ENCODE peak calls at places on chromosomes 3 and 15, in four cellular contexts. Z is cardiac muscle cell, I is heart right ventricle, N is HL-60. C is an unnamed sample.

GRCh38 chr15:36632196-36632595 is 52.8 kb downstream of the CDIN1 start:
- DNase-seq in Z (no peak), I (no peak), N (no peak), C (no peak)

GRCh38 chr3:52529376-52530333 is 4.0 kb downstream of the NT5DC2 start:
- DNase-seq in Z (no peak), I (peak; percentile 84), N (no peak), C (no peak)

GRCh38 chr3:166013073-166013679 is 176.0 kb upstream of the BCHE start:
- DNase-seq in Z (peak; percentile 54), I (no peak), N (peak; percentile 0), C (no peak)

GRCh38 chr3:141151439-141151838 is 80.2 kb upstream of the PXYLP1 start:
- DNase-seq in Z (no peak), I (no peak), N (no peak), C (no peak)

GRCh38 chr3:141271279-141272033 is 39.8 kb downstream of the PXYLP1 start:
- DNase-seq in Z (no peak), I (no peak), N (no peak), C (no peak)

GRCh38 chr3:129195731-129196256 is 12.1 kb upstream of the CNBP start:
- DNase-seq in Z (no peak), I (peak; percentile 74), N (no peak), C (peak; percentile 46)

GRCh38 chr15:31278544-31279220 is 48.0 kb upstream of the KLF13 start:
- DNase-seq in Z (no peak), I (no peak), N (no peak), C (no peak)

GRCh38 chr3:186361612-186362408 is at the start of gene DGKG:
- DNase-seq in Z (peak; percentile 50), I (peak; percentile 58), N (peak; percentile 83), C (peak; percentile 40)

GRCh38 chr3:140270329-140270728 is 335.3 kb downstream of the CLSTN2 start:
- DNase-seq in Z (no peak), I (no peak), N (no peak), C (no peak)

GRCh38 chr3:195731356-195731960 is 10.7 kb downstream of the MUC20 start:
- DNase-seq in Z (no peak), I (no peak), N (no peak), C (no peak)

GRCh38 chr15:90840157-90840855 is 28.1 kb upstream of the FURIN start:
- DNase-seq in Z (no peak), I (no peak), N (no peak), C (no peak)

GRCh38 chr15:90840954-90841353 is 27.4 kb upstream of the FURIN start:
- DNase-seq in Z (no peak), I (no peak), N (no peak), C (no peak)

GRCh38 chr15:90838544-90838943 is 29.8 kb upstream of the FURIN start:
- DNase-seq in Z (no peak), I (no peak), N (no peak), C (no peak)

GRCh38 chr15:90838066-90838465 is 30.3 kb upstream of the FURIN start:
- DNase-seq in Z (no peak), I (no peak), N (no peak), C (no peak)

GRCh38 chr15:90839187-90840071 is 29.0 kb upstream of the FURIN start:
- DNase-seq in Z (no peak), I (no peak), N (peak; percentile 77), C (no peak)
- H3K27ac ChIP-seq in Z (no peak overlapping the region), I (peak overlapping the region; percentile 53), N (peak overlapping the region; percentile 95), C (no peak overlapping the region)

GRCh38 chr3:123272547-123272946 is 70.8 kb downstream of the SEC22A start:
- DNase-seq in Z (no peak), I (no peak), N (no peak), C (no peak)

GRCh38 chr3:123271466-123272159 is 69.9 kb downstream of the SEC22A start:
- DNase-seq in Z (no peak), I (peak; percentile 50), N (no peak), C (no peak)

GRCh38 chr3:123270818-123271217 is 69.1 kb downstream of the SEC22A start:
- DNase-seq in Z (no peak), I (no peak), N (no peak), C (no peak)

GRCh38 chr3:123262868-123263267 is 61.1 kb downstream of the SEC22A start:
- DNase-seq in Z (no peak), I (no peak), N (no peak), C (no peak)

GRCh38 chr3:123267821-123268220 is 66.1 kb downstream of the SEC22A start:
- DNase-seq in Z (no peak), I (no peak), N (no peak), C (no peak)
- TF ChIP-seq CTCF in Z (no peak), I (no peak), N (no peak), C (no peak)

DNA sequence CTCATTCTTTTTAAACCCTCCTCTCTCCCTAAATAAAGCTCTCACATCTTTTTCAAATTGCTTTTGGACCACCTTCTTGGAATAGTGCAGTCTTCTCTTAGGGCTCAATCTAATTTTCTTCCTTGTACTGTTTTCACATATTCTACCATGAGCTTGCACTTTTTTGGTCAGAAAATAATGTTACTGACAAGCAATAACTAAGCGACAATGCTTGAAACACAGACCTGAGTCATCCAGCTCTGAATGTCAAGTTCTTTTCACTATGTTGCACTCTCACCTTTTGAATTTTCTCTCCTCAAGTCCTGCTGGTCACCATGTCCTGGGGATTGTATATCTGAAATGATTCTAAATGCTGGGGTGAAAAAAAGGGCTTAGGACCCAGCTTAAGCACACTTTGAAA is 8.9 kb downstream of the TNFAIP8L3 start:
- DNase-seq in Z (no peak), I (no peak), N (no peak), C (no peak)
- H3K4me3 ChIP-seq in Z (no peak overlapping the region), I (no peak overlapping the region), N (no peak overlapping the region), C (no peak overlapping the region)

GRCh38 chr3:20194793-20195460 is 8.9 kb upstream of the SGO1 start:
- DNase-seq in Z (no peak), I (no peak), N (no peak), C (no peak)
- H3K27ac ChIP-seq in Z (no peak overlapping the region), I (no peak overlapping the region), N (no peak overlapping the region), C (no peak overlapping the region)

DNA sequence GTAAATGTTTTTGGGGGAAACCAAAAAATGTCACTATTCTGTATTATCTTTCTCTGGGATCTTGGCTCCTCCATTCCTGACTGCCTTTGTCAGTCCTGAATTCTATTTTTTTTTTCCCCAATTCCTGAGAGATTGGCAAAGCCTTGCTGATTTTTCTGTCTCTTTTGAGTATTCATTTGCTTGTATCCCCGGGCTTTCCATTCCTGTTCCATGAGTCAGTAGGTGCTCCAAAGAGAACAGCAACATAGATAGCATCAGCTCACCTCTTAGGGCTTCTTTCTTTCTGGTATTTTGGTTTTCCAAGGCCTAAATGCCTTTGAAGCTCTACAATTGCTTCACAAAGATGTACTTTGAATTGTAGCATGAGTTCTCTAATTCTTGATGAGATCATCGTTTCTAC is 271.7 kb upstream of the LRRC3B start:
- DNase-seq in Z (no peak), I (no peak), N (no peak), C (no peak)
- TF ChIP-seq CTCF in Z (no peak), I (no peak), N (no peak), C (no peak)

GRCh38 chr3:119035014-119035346 is 334 bp upstream of the IGSF11 start:
- DNase-seq in Z (no peak), I (no peak), N (no peak), C (no peak)

GRCh38 chr3:119034256-119035013 is at the start of gene IGSF11:
- DNase-seq in Z (peak; percentile 81), I (peak; percentile 44), N (no peak), C (peak; percentile 72)

DNA sequence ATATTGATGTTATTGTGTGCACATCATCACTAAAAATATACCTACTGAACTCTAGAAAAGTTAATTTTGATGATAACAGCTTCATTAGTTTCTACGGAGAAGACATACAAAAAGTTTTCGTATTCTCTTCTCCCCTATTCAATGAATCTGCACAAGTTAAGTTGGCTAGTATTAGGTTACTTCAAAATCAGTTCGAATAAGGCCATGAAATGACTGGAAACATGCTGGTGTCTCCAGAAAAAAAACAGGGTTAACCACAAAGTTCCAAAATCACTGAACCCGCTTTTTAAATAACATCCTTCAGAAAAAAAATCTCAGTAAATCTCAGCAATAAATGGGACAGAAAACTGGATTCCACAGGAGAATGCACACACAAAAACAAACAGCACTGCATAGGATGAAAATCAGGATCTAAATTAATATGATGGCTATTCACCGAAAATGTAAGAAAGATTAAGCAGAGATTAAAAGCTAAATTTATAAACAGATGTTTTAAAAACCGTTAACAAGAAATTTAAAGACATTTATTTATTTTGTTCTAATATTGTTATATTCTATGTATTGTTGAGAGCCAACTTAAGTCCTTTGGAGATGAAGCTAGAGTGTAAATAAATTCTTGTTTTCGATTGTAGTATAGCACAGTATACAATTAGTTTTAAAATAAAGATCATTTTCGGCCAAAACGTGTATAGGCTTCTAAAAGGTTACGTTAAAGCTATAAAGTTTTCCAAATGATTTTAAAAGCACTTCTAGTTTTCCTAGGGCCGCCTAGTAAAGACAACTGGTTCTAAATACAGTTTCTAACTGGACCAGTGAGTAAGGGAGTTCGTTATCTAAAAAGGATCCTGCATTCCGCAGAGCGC is 1.0 kb downstream of the IGSF11 start:
- DNase-seq in Z (no peak), I (no peak), N (no peak), C (no peak)
- H3K4me3 ChIP-seq in Z (peak overlapping the region; percentile 52), I (peak overlapping the region; percentile 65), N (no peak overlapping the region), C (peak overlapping the region; percentile 92)

GRCh38 chr3:118804959-118805358 is 229.7 kb downstream of the IGSF11 start:
- DNase-seq in Z (no peak), I (no peak), N (no peak), C (no peak)

GRCh38 chr3:118802325-118803095 is 232.1 kb downstream of the IGSF11 start:
- DNase-seq in Z (no peak), I (no peak), N (no peak), C (no peak)

GRCh38 chr3:118801899-118802298 is 232.7 kb downstream of the IGSF11 start:
- DNase-seq in Z (no peak), I (peak; percentile 71), N (no peak), C (no peak)

GRCh38 chr3:118803096-118803476 is 231.6 kb downstream of the IGSF11 start:
- DNase-seq in Z (no peak), I (no peak), N (no peak), C (no peak)

DNA sequence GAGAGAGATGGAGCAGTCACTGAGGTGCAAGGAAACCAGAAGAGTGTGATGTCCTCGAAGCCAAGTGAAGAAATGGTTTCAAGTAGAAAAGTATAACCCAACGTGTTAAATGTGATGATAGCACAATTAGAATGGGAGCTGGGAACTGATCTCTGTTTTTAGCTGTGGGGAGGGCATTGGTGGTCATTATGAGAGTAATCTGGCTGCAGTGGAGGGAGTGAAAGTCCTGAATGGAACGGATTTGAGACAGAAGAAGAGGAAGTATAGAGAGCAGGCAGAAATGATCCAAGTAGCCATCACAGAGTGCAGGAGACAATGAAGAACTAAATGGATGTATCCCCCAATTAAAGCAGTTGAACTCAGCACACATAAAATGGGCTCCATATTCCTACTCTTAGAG is 235.3 kb downstream of the IGSF11 start:
- DNase-seq in Z (no peak), I (no peak), N (no peak), C (no peak)
- H3K27ac ChIP-seq in Z (no peak overlapping the region), I (no peak overlapping the region), N (no peak overlapping the region), C (no peak overlapping the region)

GRCh38 chr3:31699309-31699953 is 166.7 kb downstream of the STT3B start:
- DNase-seq in Z (no peak), I (no peak), N (no peak), C (no peak)
- TF ChIP-seq CTCF in Z (no peak), I (no peak), N (no peak), C (peak; percentile 9)

C was measured in psoas muscle.